ENCODE peak calls at places on chromosomes 6 and 20, in nine cellular contexts. One of them, this sample, is unnamed.

GRCh38 chr6:104639671-104640070 is 220.0 kb downstream of the HACE1 start:
- DNase-seq in esophagus squamous epithelium: no peak
- DNase-seq in H1: no peak
- DNase-seq in spleen: no peak
- DNase-seq in A549: no peak
- DNase-seq in transverse colon: no peak
- DNase-seq in sigmoid colon: no peak
- DNase-seq in GM12878: peak; percentile 21
- DNase-seq in tibial nerve: no peak
- DNase-seq in this sample: no peak

GRCh38 chr20:64069614-64070243 is 6.7 kb downstream of the TCEA2 start:
- DNase-seq in tibial nerve: no peak
- DNase-seq in spleen: peak; percentile 85
- DNase-seq in GM12878: no peak
- DNase-seq in H1: peak; percentile 89
- DNase-seq in sigmoid colon: no peak
- DNase-seq in A549: no peak
- DNase-seq in transverse colon: no peak
- DNase-seq in esophagus squamous epithelium: no peak
- DNase-seq in this sample: no peak

GRCh38 chr6:27141013-27141412 is 106.5 kb upstream of the PRSS16 start:
- DNase-seq in H1: no peak
- DNase-seq in tibial nerve: no peak
- DNase-seq in spleen: no peak
- DNase-seq in sigmoid colon: no peak
- DNase-seq in esophagus squamous epithelium: no peak
- DNase-seq in transverse colon: no peak
- DNase-seq in A549: no peak
- DNase-seq in GM12878: no peak
- DNase-seq in this sample: no peak

GRCh38 chr6:145491126-145491525 is 244.2 kb downstream of the EPM2A start:
- DNase-seq in tibial nerve: no peak
- DNase-seq in GM12878: no peak
- DNase-seq in esophagus squamous epithelium: no peak
- DNase-seq in transverse colon: no peak
- DNase-seq in H1: no peak
- DNase-seq in spleen: no peak
- DNase-seq in sigmoid colon: no peak
- DNase-seq in A549: no peak
- DNase-seq in this sample: no peak

GRCh38 chr6:63997217-63997616 is 361.6 kb downstream of the PHF3 start:
- DNase-seq in tibial nerve: no peak
- DNase-seq in esophagus squamous epithelium: no peak
- DNase-seq in transverse colon: no peak
- DNase-seq in A549: no peak
- DNase-seq in H1: no peak
- DNase-seq in spleen: no peak
- DNase-seq in sigmoid colon: no peak
- DNase-seq in GM12878: no peak
- DNase-seq in this sample: no peak

GRCh38 chr20:36432096-36432495 is 109.2 kb upstream of the MYL9 start:
- DNase-seq in transverse colon: no peak
- DNase-seq in tibial nerve: no peak
- DNase-seq in GM12878: no peak
- DNase-seq in H1: no peak
- DNase-seq in A549: no peak
- DNase-seq in spleen: no peak
- DNase-seq in esophagus squamous epithelium: no peak
- DNase-seq in sigmoid colon: no peak
- DNase-seq in this sample: no peak

GRCh38 chr6:133646021-133646682 is 242.8 kb upstream of the TCF21 start:
- DNase-seq in transverse colon: no peak
- DNase-seq in A549: peak; percentile 55
- DNase-seq in spleen: no peak
- DNase-seq in GM12878: no peak
- DNase-seq in tibial nerve: no peak
- DNase-seq in sigmoid colon: no peak
- DNase-seq in H1: no peak
- DNase-seq in esophagus squamous epithelium: no peak
- DNase-seq in this sample: no peak

GRCh38 chr6:87922947-87923330 is 124.7 kb upstream of the SPACA1 start:
- DNase-seq in GM12878: peak; percentile 86
- DNase-seq in spleen: peak; percentile 85
- DNase-seq in sigmoid colon: no peak
- DNase-seq in transverse colon: no peak
- DNase-seq in A549: no peak
- DNase-seq in tibial nerve: no peak
- DNase-seq in H1: no peak
- DNase-seq in esophagus squamous epithelium: no peak
- DNase-seq in this sample: no peak

GRCh38 chr20:61293951-61294350 is 41.9 kb downstream of the CDH4 start:
- DNase-seq in tibial nerve: no peak
- DNase-seq in A549: no peak
- DNase-seq in H1: no peak
- DNase-seq in transverse colon: no peak
- DNase-seq in esophagus squamous epithelium: no peak
- DNase-seq in sigmoid colon: no peak
- DNase-seq in GM12878: no peak
- DNase-seq in spleen: peak; percentile 66
- DNase-seq in this sample: no peak

GRCh38 chr6:146224988-146225387 is 196.1 kb downstream of the GRM1 start:
- DNase-seq in H1: no peak
- DNase-seq in esophagus squamous epithelium: no peak
- DNase-seq in tibial nerve: no peak
- DNase-seq in A549: no peak
- DNase-seq in transverse colon: no peak
- DNase-seq in GM12878: no peak
- DNase-seq in sigmoid colon: no peak
- DNase-seq in spleen: no peak
- DNase-seq in this sample: no peak

GRCh38 chr6:136464874-136465273 is 85.3 kb downstream of the MAP7 start:
- DNase-seq in transverse colon: no peak
- DNase-seq in A549: no peak
- DNase-seq in esophagus squamous epithelium: no peak
- DNase-seq in GM12878: no peak
- DNase-seq in spleen: no peak
- DNase-seq in sigmoid colon: no peak
- DNase-seq in tibial nerve: no peak
- DNase-seq in H1: no peak
- DNase-seq in this sample: no peak

GRCh38 chr6:108174371-108175175 is 8.8 kb downstream of the NR2E1 start:
- DNase-seq in GM12878: no peak
- DNase-seq in H1: peak; percentile 82
- DNase-seq in sigmoid colon: no peak
- DNase-seq in A549: no peak
- DNase-seq in esophagus squamous epithelium: no peak
- DNase-seq in spleen: no peak
- DNase-seq in tibial nerve: no peak
- DNase-seq in transverse colon: no peak
- DNase-seq in this sample: no peak

GRCh38 chr20:35312348-35312747 is 20.1 kb upstream of the FAM83C start:
- DNase-seq in GM12878: peak; percentile 7
- DNase-seq in esophagus squamous epithelium: no peak
- DNase-seq in transverse colon: no peak
- DNase-seq in A549: peak; percentile 82
- DNase-seq in tibial nerve: no peak
- DNase-seq in H1: no peak
- DNase-seq in sigmoid colon: no peak
- DNase-seq in spleen: no peak
- DNase-seq in this sample: no peak

GRCh38 chr6:37648465-37649330 is 49.0 kb downstream of the MDGA1 start:
- DNase-seq in sigmoid colon: no peak
- DNase-seq in GM12878: no peak
- DNase-seq in tibial nerve: no peak
- DNase-seq in A549: no peak
- DNase-seq in spleen: no peak
- DNase-seq in H1: peak; percentile 100
- DNase-seq in esophagus squamous epithelium: no peak
- DNase-seq in transverse colon: no peak
- DNase-seq in this sample: no peak

GRCh38 chr6:74596586-74596985 is 609.3 kb downstream of the COL12A1 start:
- DNase-seq in H1: no peak
- DNase-seq in transverse colon: no peak
- DNase-seq in GM12878: no peak
- DNase-seq in sigmoid colon: no peak
- DNase-seq in A549: no peak
- DNase-seq in tibial nerve: no peak
- DNase-seq in esophagus squamous epithelium: no peak
- DNase-seq in spleen: no peak
- DNase-seq in this sample: no peak

GRCh38 chr6:41836660-41837052 is 49.2 kb downstream of the TOMM6 start:
- DNase-seq in transverse colon: no peak
- DNase-seq in GM12878: no peak
- DNase-seq in sigmoid colon: no peak
- DNase-seq in spleen: no peak
- DNase-seq in tibial nerve: no peak
- DNase-seq in H1: no peak
- DNase-seq in esophagus squamous epithelium: no peak
- DNase-seq in A549: no peak
- DNase-seq in this sample: no peak

GRCh38 chr6:131937703-131938631 is 13.2 kb downstream of the CCN2 start:
- DNase-seq in transverse colon: no peak
- DNase-seq in esophagus squamous epithelium: no peak
- DNase-seq in GM12878: no peak
- DNase-seq in sigmoid colon: no peak
- DNase-seq in tibial nerve: peak; percentile 61
- DNase-seq in H1: no peak
- DNase-seq in spleen: no peak
- DNase-seq in A549: peak; percentile 86
- DNase-seq in this sample: no peak

GRCh38 chr6:21144928-21145327 is 448.6 kb upstream of the SOX4 start:
- DNase-seq in A549: no peak
- DNase-seq in transverse colon: no peak
- DNase-seq in H1: no peak
- DNase-seq in sigmoid colon: no peak
- DNase-seq in spleen: no peak
- DNase-seq in tibial nerve: no peak
- DNase-seq in GM12878: no peak
- DNase-seq in esophagus squamous epithelium: no peak
- DNase-seq in this sample: no peak

GRCh38 chr20:63552481-63553249 is 1.3 kb upstream of the FNDC11 start:
- DNase-seq in H1: no peak
- DNase-seq in transverse colon: no peak
- DNase-seq in GM12878: peak; percentile 52
- DNase-seq in sigmoid colon: no peak
- DNase-seq in tibial nerve: no peak
- DNase-seq in esophagus squamous epithelium: no peak
- DNase-seq in A549: no peak
- DNase-seq in spleen: no peak
- DNase-seq in this sample: no peak

GRCh38 chr20:61332016-61332975 is 80.2 kb downstream of the CDH4 start:
- DNase-seq in sigmoid colon: peak; percentile 39
- DNase-seq in esophagus squamous epithelium: no peak
- DNase-seq in tibial nerve: no peak
- DNase-seq in transverse colon: no peak
- DNase-seq in H1: no peak
- DNase-seq in GM12878: no peak
- DNase-seq in A549: no peak
- DNase-seq in spleen: peak; percentile 84
- DNase-seq in this sample: no peak

GRCh38 chr6:1624848-1625341 is 15.2 kb downstream of the FOXC1 start:
- DNase-seq in A549: no peak
- DNase-seq in H1: no peak
- DNase-seq in spleen: peak; percentile 55
- DNase-seq in esophagus squamous epithelium: no peak
- DNase-seq in transverse colon: no peak
- DNase-seq in tibial nerve: no peak
- DNase-seq in GM12878: no peak
- DNase-seq in sigmoid colon: no peak
- DNase-seq in this sample: no peak

GRCh38 chr6:36925809-36926208 is 28.7 kb upstream of the PI16 start:
- DNase-seq in A549: no peak
- DNase-seq in spleen: no peak
- DNase-seq in tibial nerve: no peak
- DNase-seq in GM12878: no peak
- DNase-seq in sigmoid colon: no peak
- DNase-seq in transverse colon: no peak
- DNase-seq in esophagus squamous epithelium: no peak
- DNase-seq in H1: no peak
- DNase-seq in this sample: no peak

GRCh38 chr20:50029083-50029696 is 46.4 kb downstream of the SNAI1 start:
- DNase-seq in sigmoid colon: no peak
- DNase-seq in A549: no peak
- DNase-seq in spleen: no peak
- DNase-seq in transverse colon: no peak
- DNase-seq in tibial nerve: no peak
- DNase-seq in H1: no peak
- DNase-seq in esophagus squamous epithelium: no peak
- DNase-seq in GM12878: no peak
- DNase-seq in this sample: no peak

GRCh38 chr20:62482136-62482833 is 6.5 kb upstream of the GATA5 start:
- DNase-seq in H1: no peak
- DNase-seq in A549: no peak
- DNase-seq in transverse colon: no peak
- DNase-seq in spleen: no peak
- DNase-seq in GM12878: no peak
- DNase-seq in esophagus squamous epithelium: no peak
- DNase-seq in tibial nerve: no peak
- DNase-seq in sigmoid colon: no peak
- DNase-seq in this sample: no peak
- TF ChIP-seq POLR2A in H1: no peak
- TF ChIP-seq POLR2A in A549: no peak
- TF ChIP-seq POLR2A in transverse colon: no peak
- TF ChIP-seq POLR2A in spleen: no peak
- TF ChIP-seq POLR2A in GM12878: no peak
- TF ChIP-seq POLR2A in esophagus squamous epithelium: no peak
- TF ChIP-seq POLR2A in tibial nerve: no peak
- TF ChIP-seq POLR2A in sigmoid colon: no peak
- TF ChIP-seq POLR2A in this sample: no peak

GRCh38 chr6:85405853-85406198 is 44.1 kb upstream of the NT5E start:
- DNase-seq in transverse colon: no peak
- DNase-seq in esophagus squamous epithelium: no peak
- DNase-seq in spleen: no peak
- DNase-seq in H1: no peak
- DNase-seq in A549: no peak
- DNase-seq in tibial nerve: no peak
- DNase-seq in sigmoid colon: no peak
- DNase-seq in GM12878: no peak
- DNase-seq in this sample: no peak
- H3K27ac ChIP-seq in transverse colon: peak overlapping the region; percentile 81
- H3K27ac ChIP-seq in esophagus squamous epithelium: no peak overlapping the region
- H3K27ac ChIP-seq in spleen: no peak overlapping the region
- H3K27ac ChIP-seq in H1: no peak overlapping the region
- H3K27ac ChIP-seq in A549: peak overlapping the region; percentile 94
- H3K27ac ChIP-seq in tibial nerve: no peak overlapping the region
- H3K27ac ChIP-seq in sigmoid colon: no peak overlapping the region
- H3K27ac ChIP-seq in GM12878: peak overlapping the region; percentile 27
- H3K27ac ChIP-seq in this sample: peak overlapping the region; percentile 58

GRCh38 chr6:166365221-166365620 is 17.5 kb downstream of the MPC1 start:
- DNase-seq in spleen: no peak
- DNase-seq in A549: no peak
- DNase-seq in tibial nerve: no peak
- DNase-seq in transverse colon: no peak
- DNase-seq in H1: no peak
- DNase-seq in sigmoid colon: no peak
- DNase-seq in esophagus squamous epithelium: no peak
- DNase-seq in GM12878: no peak
- DNase-seq in this sample: no peak
- H3K4me1 ChIP-seq in spleen: no peaks in the 10 kb centered on the region
- H3K4me1 ChIP-seq in A549: no peaks in the 10 kb centered on the region
- H3K4me1 ChIP-seq in tibial nerve: peaks cover 13% of the 10 kb centered on the region
- H3K4me1 ChIP-seq in transverse colon: no peaks in the 10 kb centered on the region
- H3K4me1 ChIP-seq in H1: peaks cover 18% of the 10 kb centered on the region
- H3K4me1 ChIP-seq in sigmoid colon: peaks cover 17% of the 10 kb centered on the region
- H3K4me1 ChIP-seq in esophagus squamous epithelium: peaks cover 15% of the 10 kb centered on the region
- H3K4me1 ChIP-seq in GM12878: no peaks in the 10 kb centered on the region
- H3K4me1 ChIP-seq in this sample: no peaks in the 10 kb centered on the region

GRCh38 chr20:5078399-5078958 is 41.3 kb downstream of the PCNA start:
- DNase-seq in esophagus squamous epithelium: peak; percentile 48
- DNase-seq in sigmoid colon: peak; percentile 83
- DNase-seq in tibial nerve: peak; percentile 50
- DNase-seq in H1: no peak
- DNase-seq in A549: peak; percentile 70
- DNase-seq in GM12878: peak; percentile 98
- DNase-seq in spleen: peak; percentile 93
- DNase-seq in transverse colon: peak; percentile 83
- DNase-seq in this sample: no peak
- TF ChIP-seq POLR2A in esophagus squamous epithelium: no peak
- TF ChIP-seq POLR2A in sigmoid colon: no peak
- TF ChIP-seq POLR2A in tibial nerve: no peak
- TF ChIP-seq POLR2A in H1: no peak
- TF ChIP-seq POLR2A in A549: no peak
- TF ChIP-seq POLR2A in GM12878: peak; percentile 51
- TF ChIP-seq POLR2A in spleen: no peak
- TF ChIP-seq POLR2A in transverse colon: peak; percentile 38
- TF ChIP-seq POLR2A in this sample: no peak